ENCODE peak calls at places on chromosomes 5 and 9, in five cellular contexts. K is GM13977; N is CD8-positive, alpha-beta T cell; E is GM06990; U is KG1. V is an unnamed sample.

GRCh38 chr9:101716629-101717028 is 21.8 kb downstream of the GRIN3A start:
- DNase-seq in E (no peak), U (no peak), K (no peak), N (no peak), V (no peak)

GRCh38 chr5:57687641-57688040 is 205.0 kb upstream of the ACTBL2 start:
- DNase-seq in E (no peak), N (no peak), K (no peak), U (no peak), V (no peak)

GRCh38 chr5:135482383-135482933 is 30.3 kb upstream of the TIFAB start:
- DNase-seq in N (no peak), U (no peak), E (no peak), K (no peak), V (no peak)

GRCh38 chr5:139814704-139815280 is 19.2 kb downstream of the PSD2 start:
- DNase-seq in E (no peak), N (no peak), K (no peak), U (no peak), V (no peak)

GRCh38 chr5:154740483-154740882 is 14.7 kb upstream of the LARP1 start:
- DNase-seq in N (no peak), K (no peak), U (no peak), E (no peak), V (no peak)

GRCh38 chr5:154603978-154604679 is 126.1 kb upstream of the HAND1 start:
- DNase-seq in K (no peak), E (peak), U (no peak), N (no peak), V (no peak)

GRCh38 chr5:169893010-169893409 is 87.3 kb downstream of the INSYN2B start:
- DNase-seq in N (no peak), U (no peak), E (no peak), K (no peak), V (no peak)

GRCh38 chr5:10733426-10733825 is 27.6 kb downstream of the DAP start:
- DNase-seq in E (no peak), U (no peak), N (no peak), K (no peak), V (no peak)

GRCh38 chr9:23342296-23342695 is 483.7 kb downstream of the ELAVL2 start:
- DNase-seq in E (no peak), N (no peak), U (no peak), K (no peak), V (no peak)

GRCh38 chr5:123515904-123516303 is 3.9 kb downstream of the CSNK1G3 start:
- DNase-seq in K (no peak), U (no peak), N (no peak), E (no peak), V (no peak)

GRCh38 chr5:52624291-52624690 is 163.4 kb upstream of the ITGA1 start:
- DNase-seq in K (no peak), U (no peak), N (no peak), E (no peak), V (no peak)

GRCh38 chr9:126151671-126152050 is 175.0 kb upstream of the MVB12B start:
- DNase-seq in K (no peak), N (no peak), U (no peak), E (no peak), V (no peak)

GRCh38 chr5:21063146-21063545 is 1075.1 kb upstream of the CDH18 start:
- DNase-seq in K (no peak), U (no peak), N (no peak), E (no peak), V (no peak)

GRCh38 chr5:129899454-129899853 is 4.8 kb upstream of the CHSY3 start:
- DNase-seq in U (no peak), E (no peak), K (no peak), N (no peak), V (no peak)

GRCh38 chr9:34810187-34810524 is 100.2 kb upstream of the CCL21 start:
- DNase-seq in N (no peak), K (no peak), E (no peak), U (no peak), V (no peak)

GRCh38 chr5:78537821-78538220 is 110.8 kb downstream of the LHFPL2 start:
- DNase-seq in E (no peak), U (no peak), N (no peak), K (peak), V (no peak)

GRCh38 chr9:131049829-131050715 is 41.1 kb downstream of the LAMC3 start:
- DNase-seq in N (no peak), E (no peak), K (no peak), U (no peak), V (no peak)

GRCh38 chr9:100104314-100104713 is 5.3 kb downstream of the INVS start:
- DNase-seq in E (no peak), U (no peak), N (no peak), K (no peak), V (no peak)

GRCh38 chr9:131015112-131015511 is 6.1 kb downstream of the LAMC3 start:
- DNase-seq in E (no peak), N (no peak), K (no peak), U (no peak), V (no peak)

GRCh38 chr9:120381839-120382238 is 198.1 kb downstream of the CDK5RAP2 start:
- DNase-seq in U (no peak), K (no peak), N (no peak), E (no peak), V (no peak)

GRCh38 chr5:24226492-24226891 is 418.3 kb downstream of the CDH10 start:
- DNase-seq in K (no peak), E (no peak), N (no peak), U (no peak), V (no peak)

V was measured in activated T-helper 9 cell treated with anti-CD3 and anti-CD28 coated beads, Interleukin-2, amount 50 U/mL, for 16 hours.